ENCODE peak calls at places on chromosomes 11 and 22, in four cellular contexts. O, R, Q and U are unnamed samples.

GRCh38 chr11:93668171-93668570 is 6.7 kb downstream of the CEP295 start:
- DNase-seq in Q (no peak), O (no peak), R (no peak), U (no peak)

GRCh38 chr11:114229062-114229450 is 67.1 kb upstream of the NNMT start:
- DNase-seq in O (no peak), R (no peak), Q (no peak), U (no peak)

GRCh38 chr11:64366751-64367150 is 7.8 kb downstream of the RPS6KA4 start:
- DNase-seq in Q (no peak), R (no peak), O (no peak), U (no peak)

GRCh38 chr11:62266558-62266957 is 3.4 kb upstream of the SCGB2A2 start:
- DNase-seq in O (peak), R (no peak), Q (no peak), U (no peak)

GRCh38 chr11:16925495-16926065 is 88.6 kb downstream of the PLEKHA7 start:
- DNase-seq in R (peak), Q (no peak), O (no peak), U (peak)

GRCh38 chr11:124823512-124824376 is 23.5 kb upstream of the MSANTD2 start:
- DNase-seq in Q (no peak), O (no peak), R (no peak), U (no peak)

GRCh38 chr11:8671242-8671641 is 11.2 kb downstream of the TRIM66 start:
- DNase-seq in R (no peak), Q (peak), O (peak), U (no peak)

GRCh38 chr22:30000566-30000965 is 79.7 kb upstream of the HORMAD2 start:
- DNase-seq in Q (no peak), O (no peak), R (no peak), U (no peak)

GRCh38 chr11:111412293-111412692 is 33.2 kb upstream of the POU2AF1 start:
- DNase-seq in O (no peak), Q (no peak), R (no peak), U (no peak)

GRCh38 chr22:46058591-46059519 is 81.9 kb upstream of the WNT7B start:
- DNase-seq in R (no peak), O (peak), Q (no peak), U (no peak)

GRCh38 chr11:74443071-74443864 is 24.1 kb downstream of the KCNE3 start:
- DNase-seq in R (no peak), Q (no peak), O (peak), U (no peak)

GRCh38 chr11:48085688-48086087 is 105.3 kb downstream of the PTPRJ start:
- DNase-seq in R (no peak), O (no peak), Q (no peak), U (no peak)

GRCh38 chr11:84438565-84438964 is 1152.4 kb upstream of the CCDC90B start:
- DNase-seq in R (no peak), O (no peak), Q (no peak), U (no peak)

GRCh38 chr11:121091492-121092179 is 9.4 kb upstream of the TECTA start:
- DNase-seq in R (no peak), Q (no peak), O (no peak), U (no peak)

GRCh38 chr11:66848671-66849500 is 5.6 kb downstream of the RCE1 start:
- DNase-seq in Q (no peak), R (no peak), O (no peak), U (no peak)

GRCh38 chr11:46918087-46918751 is at the start of gene LRP4:
- DNase-seq in R (peak), O (no peak), Q (no peak), U (peak)

GRCh38 chr11:121451178-121451981 is 734 bp upstream of the SORL1 start:
- DNase-seq in R (no peak), O (no peak), Q (no peak), U (no peak)

GRCh38 chr11:102192349-102193066 is 82.3 kb downstream of the YAP1 start:
- DNase-seq in O (no peak), Q (no peak), R (no peak), U (no peak)

GRCh38 chr11:101974255-101974654 is 57.9 kb upstream of the ANGPTL5 start:
- DNase-seq in O (no peak), Q (no peak), R (no peak), U (no peak)

GRCh38 chr11:112401036-112401769 is 140.5 kb upstream of the PLET1 start:
- DNase-seq in Q (no peak), O (no peak), R (no peak), U (no peak)

GRCh38 chr22:27709919-27710452 is 91.6 kb downstream of the MN1 start:
- DNase-seq in R (no peak), Q (no peak), O (no peak), U (no peak)

GRCh38 chr22:49660321-49660720 is 167.4 kb downstream of the BRD1 start:
- DNase-seq in R (no peak), O (no peak), Q (no peak), U (no peak)

GRCh38 chr11:46143049-46143806 is 22.0 kb upstream of the PHF21A start:
- DNase-seq in Q (no peak), R (no peak), O (no peak), U (no peak)

GRCh38 chr11:123696183-123696582 is 41.8 kb upstream of the SCN3B start:
- DNase-seq in Q (no peak), R (no peak), O (no peak), U (no peak)

GRCh38 chr22:37154925-37155712 is 5.4 kb upstream of the IL2RB start:
- DNase-seq in R (peak), Q (no peak), O (no peak), U (no peak)

GRCh38 chr22:49693416-49693815 is 134.3 kb downstream of the BRD1 start:
- DNase-seq in R (no peak), Q (no peak), O (no peak), U (no peak)

GRCh38 chr11:126280595-126280994 is 2.3 kb upstream of the TIRAP start:
- DNase-seq in R (no peak), O (no peak), Q (no peak), U (no peak)

GRCh38 chr11:34501962-34502361 is 11.6 kb downstream of the ELF5 start:
- DNase-seq in O (no peak), Q (no peak), R (no peak), U (no peak)

GRCh38 chr11:35141538-35141937 is 2.6 kb downstream of the CD44 start:
- DNase-seq in O (peak), R (no peak), Q (peak), U (no peak)

GRCh38 chr22:41822289-41823057 is 10.4 kb upstream of the SREBF2 start:
- DNase-seq in Q (peak), O (no peak), R (peak), U (peak)

GRCh38 chr11:59263225-59263894 is 50.6 kb upstream of the MPEG1 start:
- DNase-seq in O (no peak), R (no peak), Q (no peak), U (no peak)

DNA sequence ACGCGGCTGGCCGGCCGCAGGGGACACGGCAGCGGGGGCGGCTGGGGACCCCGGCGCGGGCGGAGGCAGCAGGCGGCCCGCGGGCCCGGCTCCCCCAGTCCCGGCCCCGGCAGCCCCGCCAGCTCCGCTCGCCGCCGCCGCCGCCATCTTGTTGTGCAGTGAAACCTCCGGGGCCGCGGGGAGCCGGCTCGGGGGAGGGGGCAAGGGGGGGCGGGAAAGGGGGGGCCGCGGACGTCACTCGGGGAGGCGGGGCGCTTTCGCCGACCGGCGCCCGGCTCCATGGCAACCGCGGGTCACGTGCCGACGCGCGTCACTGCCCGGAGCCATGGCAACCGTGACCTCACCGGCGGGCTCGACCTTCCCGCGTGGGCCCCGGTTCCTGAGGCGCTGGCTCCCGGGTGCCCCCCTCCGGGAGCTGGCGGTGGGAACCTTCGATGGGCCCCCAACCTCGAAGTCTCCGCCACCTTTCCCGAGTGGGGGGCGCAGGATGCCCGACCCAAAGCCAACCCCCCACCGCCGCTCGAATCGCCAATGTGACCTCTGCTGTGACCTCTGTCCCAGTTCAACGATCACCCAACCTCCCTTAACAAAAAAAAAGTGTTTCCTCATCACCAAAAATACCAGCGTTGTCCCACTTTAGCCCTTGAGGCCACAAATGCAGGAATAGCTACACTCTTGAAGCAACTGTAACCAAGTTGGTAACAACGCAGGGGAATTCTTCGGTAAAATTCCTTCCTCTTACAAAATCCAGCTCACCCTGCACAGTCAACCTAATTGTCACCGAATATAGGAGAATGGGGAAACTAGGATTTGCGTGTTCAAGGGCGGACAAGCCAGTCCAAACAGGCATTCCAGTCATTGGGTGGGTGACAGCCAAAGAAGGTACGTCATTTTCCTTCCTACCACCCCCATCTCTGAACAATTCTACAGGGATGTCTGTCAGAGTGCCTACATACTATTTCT is at the start of gene SIK3:
- DNase-seq in Q (peak), R (peak), O (peak), U (peak)
- TF ChIP-seq CTCF in Q (peak), R (peak), O (no peak), U (peak)

GRCh38 chr22:24436553-24436952 is 9.2 kb downstream of the ADORA2A start:
- DNase-seq in R (no peak), O (no peak), Q (no peak), U (no peak)
- TF ChIP-seq CTCF in R (no peak), O (no peak), Q (no peak), U (no peak)

GRCh38 chr11:69101100-69101791 is 52.5 kb downstream of the TPCN2 start:
- DNase-seq in R (peak), Q (peak), O (peak), U (peak)
- TF ChIP-seq CTCF in R (peak), Q (peak), O (peak), U (peak)

GRCh38 chr11:92224394-92225205 is at the start of gene FAT3:
- DNase-seq in R (peak), O (no peak), Q (no peak), U (peak)

GRCh38 chr11:92226331-92227232 is 2.0 kb downstream of the FAT3 start:
- DNase-seq in Q (no peak), O (no peak), R (peak), U (no peak)

GRCh38 chr11:92225563-92226308 is 1.1 kb downstream of the FAT3 start:
- DNase-seq in R (peak), Q (no peak), O (no peak), U (peak)

GRCh38 chr11:92227233-92227593 is 2.6 kb downstream of the FAT3 start:
- DNase-seq in O (no peak), R (no peak), Q (no peak), U (no peak)

DNA sequence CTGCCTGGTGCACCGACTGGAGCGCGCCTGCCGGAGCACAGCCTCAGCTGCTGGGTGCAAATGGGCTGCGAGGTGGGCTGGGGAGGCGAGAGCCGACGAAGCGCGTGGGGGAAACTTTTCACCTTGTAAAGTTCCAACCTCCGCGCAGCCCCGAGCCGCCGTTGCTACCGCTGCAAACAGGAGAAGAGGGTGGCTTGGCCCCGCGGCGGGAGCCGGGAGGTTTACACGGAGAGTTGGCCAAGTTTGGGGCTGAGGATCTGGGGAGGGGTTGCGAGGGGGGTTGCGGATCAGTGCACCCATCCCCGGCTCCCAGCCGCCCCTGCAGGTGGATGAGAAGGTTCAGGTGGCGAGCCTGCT is 566 bp downstream of the FAT3 start:
- DNase-seq in Q (no peak), O (no peak), R (peak), U (no peak)
- TF ChIP-seq CTCF in Q (no peak), O (no peak), R (no peak), U (no peak)

GRCh38 chr11:119995730-119996491 is 142.0 kb downstream of the TRIM29 start:
- DNase-seq in R (no peak), Q (no peak), O (no peak), U (no peak)

GRCh38 chr11:119993732-119994131 is 144.2 kb downstream of the TRIM29 start:
- DNase-seq in Q (no peak), O (no peak), R (no peak), U (no peak)

GRCh38 chr11:119996556-119996955 is 141.4 kb downstream of the TRIM29 start:
- DNase-seq in R (no peak), O (no peak), Q (no peak), U (no peak)

GRCh38 chr11:120001161-120002135 is 136.5 kb downstream of the TRIM29 start:
- DNase-seq in Q (no peak), R (no peak), O (no peak), U (no peak)

DNA sequence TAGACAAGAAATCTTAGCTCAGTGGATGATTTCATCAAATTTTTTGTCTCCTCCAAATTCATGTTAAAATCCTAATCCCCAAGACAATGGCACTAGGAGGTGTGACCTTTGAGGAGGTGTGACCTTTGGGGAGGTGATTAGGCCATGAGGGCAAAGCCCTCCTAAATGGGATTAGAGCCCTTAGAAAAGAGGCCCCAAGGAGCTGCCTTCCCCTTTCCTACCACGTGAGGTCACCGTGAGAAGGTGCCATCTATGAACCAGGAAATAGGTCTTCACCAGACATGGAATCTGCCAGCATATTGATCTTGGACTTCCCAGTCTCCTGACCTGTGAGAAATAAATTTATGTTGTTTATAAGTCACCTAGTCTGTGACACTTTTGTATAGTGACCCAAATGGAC is 138.7 kb downstream of the TRIM29 start:
- DNase-seq in O (no peak), Q (no peak), R (no peak), U (no peak)
- TF ChIP-seq CTCF in O (no peak), Q (no peak), R (no peak), U (no peak)

GRCh38 chr11:2271077-2271326 is 614 bp upstream of the ASCL2 start:
- DNase-seq in Q (no peak), R (no peak), O (no peak), U (peak)

GRCh38 chr11:2268911-2269600 is 1.3 kb downstream of the ASCL2 start:
- DNase-seq in Q (peak), O (no peak), R (peak), U (peak)

GRCh38 chr11:2270322-2271076 is at the start of gene ASCL2:
- DNase-seq in O (no peak), Q (no peak), R (no peak), U (peak)

GRCh38 chr11:2267871-2268825 is 2.2 kb downstream of the ASCL2 start:
- DNase-seq in R (no peak), O (no peak), Q (no peak), U (no peak)

GRCh38 chr11:2269601-2270321 is 627 bp downstream of the ASCL2 start:
- DNase-seq in Q (peak), O (no peak), R (no peak), U (peak)
- TF ChIP-seq CTCF in Q (peak), O (no peak), R (no peak), U (no peak)